ENCODE peak calls at places on chromosomes 6 and 20, in four cellular contexts. E, R, N and H are unnamed samples.

GRCh38 chr6:159633196-159633595 is 59.8 kb downstream of the SOD2 start:
- DNase-seq in E (peak), R (no peak), N (no peak), H (no peak)

GRCh38 chr6:85129881-85130280 is 320.0 kb upstream of the NT5E start:
- DNase-seq in E (peak), R (no peak), N (no peak), H (no peak)

GRCh38 chr6:79066828-79067227 is 11.2 kb downstream of the PHIP start:
- DNase-seq in E (no peak), R (no peak), N (no peak), H (no peak)

GRCh38 chr20:9139106-9139808 is 70.4 kb downstream of the PLCB4 start:
- DNase-seq in E (no peak), R (no peak), N (no peak), H (no peak)

GRCh38 chr20:831956-832355 is 1.6 kb upstream of the FAM110A start:
- DNase-seq in E (no peak), R (no peak), N (no peak), H (no peak)

GRCh38 chr6:109788687-109789086 is 97.6 kb downstream of the FIG4 start:
- DNase-seq in E (no peak), R (no peak), N (no peak), H (no peak)

GRCh38 chr20:48329676-48330644 is 497.8 kb downstream of the PREX1 start:
- DNase-seq in E (peak), R (no peak), N (no peak), H (no peak)

GRCh38 chr6:79082304-79082703 is 4.2 kb upstream of the PHIP start:
- DNase-seq in E (no peak), R (no peak), N (no peak), H (no peak)

GRCh38 chr20:60008130-60008808 is 50.0 kb downstream of the CDH26 start:
- DNase-seq in E (no peak), R (no peak), N (no peak), H (no peak)

GRCh38 chr6:122620902-122621301 is 10.7 kb downstream of the PKIB start:
- DNase-seq in E (peak), R (no peak), N (no peak), H (no peak)

GRCh38 chr6:6883011-6883410 is 224.8 kb upstream of the RREB1 start:
- DNase-seq in E (no peak), R (no peak), N (no peak), H (no peak)

GRCh38 chr20:32387262-32387661 is 29.1 kb downstream of the ASXL1 start:
- DNase-seq in E (peak), R (peak), N (no peak), H (no peak)

GRCh38 chr6:32181890-32182529 is 2.0 kb downstream of the AGER start:
- DNase-seq in E (no peak), R (no peak), N (no peak), H (no peak)

GRCh38 chr6:116011096-116011401 is 49.6 kb downstream of the FRK start:
- DNase-seq in E (no peak), R (no peak), N (no peak), H (no peak)

GRCh38 chr6:162681447-162681846 is 46.1 kb downstream of the PRKN start:
- DNase-seq in E (no peak), R (no peak), N (no peak), H (no peak)

GRCh38 chr20:32585011-32585518 is at the start of gene NOL4L:
- DNase-seq in E (no peak), R (peak), N (no peak), H (no peak)

GRCh38 chr6:155108070-155108815 is 113.1 kb downstream of the TIAM2 start:
- DNase-seq in E (peak), R (no peak), N (no peak), H (no peak)

GRCh38 chr6:16511723-16512584 is 249.3 kb downstream of the ATXN1 start:
- DNase-seq in E (no peak), R (peak), N (no peak), H (no peak)

GRCh38 chr6:139540276-139540675 is 165.8 kb upstream of the CITED2 start:
- DNase-seq in E (peak), R (peak), N (no peak), H (no peak)

GRCh38 chr6:51352506-51353029 is 533.9 kb downstream of the TFAP2B start:
- DNase-seq in E (no peak), R (no peak), N (no peak), H (no peak)

GRCh38 chr6:131792091-131792496 is 15.7 kb upstream of the ENPP1 start:
- DNase-seq in E (peak), R (no peak), N (no peak), H (no peak)

GRCh38 chr6:119671105-119671504 is 321.5 kb upstream of the MAN1A1 start:
- DNase-seq in E (no peak), R (no peak), N (no peak), H (no peak)

GRCh38 chr20:38173237-38174156 is 8.4 kb upstream of the TGM2 start:
- DNase-seq in E (peak), R (no peak), N (no peak), H (no peak)

GRCh38 chr20:48983423-48984400 is 62.2 kb downstream of the ARFGEF2 start:
- DNase-seq in E (peak), R (no peak), N (peak), H (no peak)

GRCh38 chr6:77502966-77503365 is 39.7 kb upstream of the HTR1B start:
- DNase-seq in E (no peak), R (no peak), N (no peak), H (no peak)

GRCh38 chr6:89944826-89945407 is 50.6 kb downstream of the GJA10 start:
- DNase-seq in E (peak), R (no peak), N (no peak), H (no peak)

GRCh38 chr6:153162172-153162571 is 31.1 kb upstream of the RGS17 start:
- DNase-seq in E (peak), R (no peak), N (no peak), H (no peak)

GRCh38 chr6:140581601-140582000 is 1207.2 kb upstream of the CITED2 start:
- DNase-seq in E (no peak), R (no peak), N (no peak), H (no peak)

GRCh38 chr20:62451970-62452369 is 23.8 kb downstream of the GATA5 start:
- DNase-seq in E (no peak), R (no peak), N (no peak), H (no peak)

GRCh38 chr20:62448038-62448437 is 20.7 kb upstream of the RBBP8NL start:
- DNase-seq in E (no peak), R (no peak), N (no peak), H (no peak)

GRCh38 chr20:62448788-62449187 is 21.4 kb upstream of the RBBP8NL start:
- DNase-seq in E (no peak), R (no peak), N (no peak), H (no peak)

GRCh38 chr20:62451156-62451767 is 23.9 kb upstream of the RBBP8NL start:
- DNase-seq in E (no peak), R (no peak), N (no peak), H (no peak)

GRCh38 chr20:62449951-62450815 is 22.8 kb upstream of the RBBP8NL start:
- DNase-seq in E (no peak), R (no peak), N (no peak), H (no peak)
- TF ChIP-seq CTCF in E (no peak), R (no peak), N (no peak), H (no peak)

GRCh38 chr6:15264412-15264811 is 18.5 kb downstream of the JARID2 start:
- DNase-seq in E (no peak), R (no peak), N (no peak), H (no peak)
- H3K4me3 ChIP-seq in E (no peak), R (peak), N (no peak), H (peak)

GRCh38 chr20:35742741-35743523 is 872 bp upstream of the RBM39 start:
- DNase-seq in E (no peak), R (no peak), N (no peak), H (no peak)

GRCh38 chr20:35739294-35740163 is 2.5 kb downstream of the RBM39 start:
- DNase-seq in E (peak), R (no peak), N (no peak), H (no peak)

GRCh38 chr20:35743693-35744491 is 1.8 kb upstream of the RBM39 start:
- DNase-seq in E (peak), R (no peak), N (no peak), H (peak)

GRCh38 chr20:35738410-35739179 is 3.5 kb downstream of the RBM39 start:
- DNase-seq in E (no peak), R (no peak), N (no peak), H (no peak)

GRCh38 chr20:35741892-35742740 is at the start of gene RBM39:
- DNase-seq in E (peak), R (peak), N (peak), H (peak)
- TF ChIP-seq CTCF in E (peak), R (peak), N (peak), H (peak)

GRCh38 chr6:99613398-99613704 is 6.7 kb downstream of the PRDM13 start:
- DNase-seq in E (peak), R (no peak), N (no peak), H (no peak)
- H3K4me3 ChIP-seq in E (peak), R (peak), N (peak), H (peak)

DNA sequence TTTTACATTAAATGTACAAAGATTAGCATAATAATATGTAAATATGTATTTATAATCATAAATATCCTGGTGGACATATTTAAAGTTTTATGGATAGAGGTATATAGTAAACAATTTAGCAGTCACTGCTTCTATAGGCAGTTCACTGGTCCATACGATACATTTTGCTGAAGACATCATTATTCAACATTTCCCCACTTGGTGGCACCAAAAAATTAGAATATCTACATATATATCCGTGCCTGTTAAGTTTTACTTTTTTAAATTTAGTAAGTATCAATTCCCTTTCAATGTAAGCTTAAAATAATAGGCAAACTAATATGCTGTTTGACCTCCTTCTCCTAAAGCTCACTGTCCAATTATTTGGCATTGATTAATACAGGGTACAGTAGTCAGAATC is 64.2 kb downstream of the LMBRD1 start:
- DNase-seq in E (no peak), R (no peak), N (no peak), H (no peak)
- TF ChIP-seq CTCF in E (peak), R (peak), N (no peak), H (peak)